ENCODE peak calls at places on chromosomes 3 and 15, in six cellular contexts. One of them, this sample, is unnamed.
A peak's percentile ranks its signal among the peaks of the same experiment; 100 is the strongest.

GRCh38 chr15:55196011-55196410 is 730 bp downstream of the RSL24D1 start:
- DNase-seq in hepatocyte: no peak
- DNase-seq in WERI-Rb-1: no peak
- DNase-seq in fibroblast of pulmonary artery: peak; percentile 2
- DNase-seq in GM23338: no peak
- DNase-seq in IMR-90: peak; percentile 4
- DNase-seq in this sample: no peak

GRCh38 chr15:64850778-64851502 is 9.2 kb downstream of the PLEKHO2 start:
- DNase-seq in hepatocyte: no peak
- DNase-seq in WERI-Rb-1: no peak
- DNase-seq in fibroblast of pulmonary artery: no peak
- DNase-seq in GM23338: no peak
- DNase-seq in IMR-90: no peak
- DNase-seq in this sample: no peak

GRCh38 chr3:136343873-136344281 is 93.7 kb downstream of the PCCB start:
- DNase-seq in hepatocyte: peak; percentile 90
- DNase-seq in WERI-Rb-1: no peak
- DNase-seq in fibroblast of pulmonary artery: peak; percentile 91
- DNase-seq in GM23338: no peak
- DNase-seq in IMR-90: peak; percentile 98
- DNase-seq in this sample: peak; percentile 99

GRCh38 chr3:124964432-124964831 is 29.9 kb upstream of the MUC13 start:
- DNase-seq in hepatocyte: no peak
- DNase-seq in WERI-Rb-1: no peak
- DNase-seq in fibroblast of pulmonary artery: peak; percentile 34
- DNase-seq in GM23338: no peak
- DNase-seq in IMR-90: peak; percentile 80
- DNase-seq in this sample: peak; percentile 42

GRCh38 chr15:48470096-48470495 is 138.9 kb downstream of the DUT start:
- DNase-seq in hepatocyte: no peak
- DNase-seq in WERI-Rb-1: no peak
- DNase-seq in fibroblast of pulmonary artery: no peak
- DNase-seq in GM23338: no peak
- DNase-seq in IMR-90: no peak
- DNase-seq in this sample: no peak

GRCh38 chr15:39454189-39454986 is 126.5 kb upstream of the THBS1 start:
- DNase-seq in hepatocyte: no peak
- DNase-seq in WERI-Rb-1: no peak
- DNase-seq in fibroblast of pulmonary artery: peak; percentile 98
- DNase-seq in GM23338: no peak
- DNase-seq in IMR-90: peak; percentile 50
- DNase-seq in this sample: no peak

GRCh38 chr3:95923496-95924210 is 890.7 kb upstream of the EPHA6 start:
- DNase-seq in hepatocyte: peak; percentile 75
- DNase-seq in WERI-Rb-1: no peak
- DNase-seq in fibroblast of pulmonary artery: peak; percentile 97
- DNase-seq in GM23338: no peak
- DNase-seq in IMR-90: peak; percentile 94
- DNase-seq in this sample: peak; percentile 83

GRCh38 chr3:131047582-131047981 is 20.9 kb downstream of the NEK11 start:
- DNase-seq in hepatocyte: no peak
- DNase-seq in WERI-Rb-1: peak; percentile 12
- DNase-seq in fibroblast of pulmonary artery: no peak
- DNase-seq in GM23338: peak; percentile 48
- DNase-seq in IMR-90: no peak
- DNase-seq in this sample: no peak

GRCh38 chr3:120022729-120023128 is 71.5 kb downstream of the GSK3B start:
- DNase-seq in hepatocyte: no peak
- DNase-seq in WERI-Rb-1: no peak
- DNase-seq in fibroblast of pulmonary artery: peak; percentile 71
- DNase-seq in GM23338: no peak
- DNase-seq in IMR-90: peak; percentile 31
- DNase-seq in this sample: peak; percentile 70

GRCh38 chr3:160444411-160444810 is 5.2 kb downstream of the TRIM59 start:
- DNase-seq in hepatocyte: no peak
- DNase-seq in WERI-Rb-1: no peak
- DNase-seq in fibroblast of pulmonary artery: no peak
- DNase-seq in GM23338: peak; percentile 14
- DNase-seq in IMR-90: no peak
- DNase-seq in this sample: no peak

GRCh38 chr3:113228969-113229368 is 17.6 kb downstream of the BOC start:
- DNase-seq in hepatocyte: no peak
- DNase-seq in WERI-Rb-1: no peak
- DNase-seq in fibroblast of pulmonary artery: no peak
- DNase-seq in GM23338: peak; percentile 36
- DNase-seq in IMR-90: no peak
- DNase-seq in this sample: no peak

GRCh38 chr3:157376596-157377300 is 59.9 kb upstream of the PTX3 start:
- DNase-seq in hepatocyte: no peak
- DNase-seq in WERI-Rb-1: no peak
- DNase-seq in fibroblast of pulmonary artery: no peak
- DNase-seq in GM23338: no peak
- DNase-seq in IMR-90: no peak
- DNase-seq in this sample: no peak

GRCh38 chr15:80459380-80459779 is 55.2 kb downstream of the ARNT2 start:
- DNase-seq in hepatocyte: no peak
- DNase-seq in WERI-Rb-1: no peak
- DNase-seq in fibroblast of pulmonary artery: peak; percentile 39
- DNase-seq in GM23338: no peak
- DNase-seq in IMR-90: no peak
- DNase-seq in this sample: no peak

GRCh38 chr3:158093526-158093925 is 12.7 kb downstream of the SHOX2 start:
- DNase-seq in hepatocyte: no peak
- DNase-seq in WERI-Rb-1: no peak
- DNase-seq in fibroblast of pulmonary artery: no peak
- DNase-seq in GM23338: no peak
- DNase-seq in IMR-90: no peak
- DNase-seq in this sample: no peak

GRCh38 chr15:74517096-74517495 is 23.9 kb upstream of the ARID3B start:
- DNase-seq in hepatocyte: no peak
- DNase-seq in WERI-Rb-1: no peak
- DNase-seq in fibroblast of pulmonary artery: no peak
- DNase-seq in GM23338: no peak
- DNase-seq in IMR-90: no peak
- DNase-seq in this sample: no peak

GRCh38 chr3:182139627-182140357 is 428.1 kb downstream of the SOX2 start:
- DNase-seq in hepatocyte: peak; percentile 8
- DNase-seq in WERI-Rb-1: no peak
- DNase-seq in fibroblast of pulmonary artery: no peak
- DNase-seq in GM23338: peak; percentile 79
- DNase-seq in IMR-90: no peak
- DNase-seq in this sample: no peak

GRCh38 chr3:101884776-101885175 is 35.5 kb downstream of the NFKBIZ start:
- DNase-seq in hepatocyte: no peak
- DNase-seq in WERI-Rb-1: no peak
- DNase-seq in fibroblast of pulmonary artery: no peak
- DNase-seq in GM23338: no peak
- DNase-seq in IMR-90: no peak
- DNase-seq in this sample: no peak

GRCh38 chr3:29138171-29138570 is 142.7 kb upstream of the RBMS3 start:
- DNase-seq in hepatocyte: no peak
- DNase-seq in WERI-Rb-1: no peak
- DNase-seq in fibroblast of pulmonary artery: no peak
- DNase-seq in GM23338: no peak
- DNase-seq in IMR-90: no peak
- DNase-seq in this sample: no peak

GRCh38 chr3:39011191-39011736 is 40.5 kb downstream of the SCN11A start:
- DNase-seq in hepatocyte: no peak
- DNase-seq in WERI-Rb-1: no peak
- DNase-seq in fibroblast of pulmonary artery: no peak
- DNase-seq in GM23338: no peak
- DNase-seq in IMR-90: no peak
- DNase-seq in this sample: no peak

GRCh38 chr15:40932625-40933519 is 3.7 kb downstream of the DLL4 start:
- DNase-seq in hepatocyte: no peak
- DNase-seq in WERI-Rb-1: no peak
- DNase-seq in fibroblast of pulmonary artery: no peak
- DNase-seq in GM23338: no peak
- DNase-seq in IMR-90: no peak
- DNase-seq in this sample: no peak

GRCh38 chr3:94225176-94225742 is 162.4 kb downstream of the NSUN3 start:
- DNase-seq in hepatocyte: no peak
- DNase-seq in WERI-Rb-1: no peak
- DNase-seq in fibroblast of pulmonary artery: peak; percentile 11
- DNase-seq in GM23338: no peak
- DNase-seq in IMR-90: no peak
- DNase-seq in this sample: peak; percentile 32

GRCh38 chr3:109098245-109098644 is 19.7 kb downstream of the MORC1 start:
- DNase-seq in hepatocyte: peak; percentile 71
- DNase-seq in WERI-Rb-1: peak; percentile 69
- DNase-seq in fibroblast of pulmonary artery: no peak
- DNase-seq in GM23338: peak; percentile 73
- DNase-seq in IMR-90: no peak
- DNase-seq in this sample: no peak

GRCh38 chr3:20608054-20608738 is 422.2 kb upstream of the SGO1 start:
- DNase-seq in hepatocyte: no peak
- DNase-seq in WERI-Rb-1: no peak
- DNase-seq in fibroblast of pulmonary artery: no peak
- DNase-seq in GM23338: no peak
- DNase-seq in IMR-90: no peak
- DNase-seq in this sample: no peak

GRCh38 chr3:102163039-102163817 is 271.6 kb upstream of the ZPLD1 start:
- DNase-seq in hepatocyte: peak; percentile 65
- DNase-seq in WERI-Rb-1: no peak
- DNase-seq in fibroblast of pulmonary artery: peak; percentile 95
- DNase-seq in GM23338: no peak
- DNase-seq in IMR-90: peak; percentile 58
- DNase-seq in this sample: peak; percentile 93

GRCh38 chr15:68341851-68342336 is 64.3 kb downstream of the FEM1B start:
- DNase-seq in hepatocyte: no peak
- DNase-seq in WERI-Rb-1: no peak
- DNase-seq in fibroblast of pulmonary artery: no peak
- DNase-seq in GM23338: no peak
- DNase-seq in IMR-90: peak; percentile 39
- DNase-seq in this sample: no peak

GRCh38 chr3:107752202-107752990 is 229.6 kb downstream of the BBX start:
- DNase-seq in hepatocyte: peak; percentile 27
- DNase-seq in WERI-Rb-1: peak; percentile 23
- DNase-seq in fibroblast of pulmonary artery: peak; percentile 52
- DNase-seq in GM23338: peak; percentile 68
- DNase-seq in IMR-90: peak; percentile 41
- DNase-seq in this sample: peak; percentile 42

GRCh38 chr3:44981220-44981619 is 5.2 kb downstream of the EXOSC7 start:
- DNase-seq in hepatocyte: no peak
- DNase-seq in WERI-Rb-1: no peak
- DNase-seq in fibroblast of pulmonary artery: peak; percentile 20
- DNase-seq in GM23338: no peak
- DNase-seq in IMR-90: peak; percentile 27
- DNase-seq in this sample: peak; percentile 18

GRCh38 chr3:194058189-194058571 is 77.8 kb upstream of the HES1 start:
- DNase-seq in hepatocyte: peak; percentile 77
- DNase-seq in WERI-Rb-1: peak; percentile 10
- DNase-seq in fibroblast of pulmonary artery: peak; percentile 40
- DNase-seq in GM23338: peak; percentile 92
- DNase-seq in IMR-90: peak; percentile 36
- DNase-seq in this sample: no peak
- H3K4me3 ChIP-seq in hepatocyte: no peak overlapping the region
- H3K4me3 ChIP-seq in WERI-Rb-1: no peak overlapping the region
- H3K4me3 ChIP-seq in fibroblast of pulmonary artery: peak overlapping the region; percentile 24
- H3K4me3 ChIP-seq in GM23338: peak overlapping the region; percentile 37
- H3K4me3 ChIP-seq in IMR-90: no peak overlapping the region
- H3K4me3 ChIP-seq in this sample: peak overlapping the region; percentile 18

GRCh38 chr3:25962255-25962654 is 172.4 kb downstream of the OXSM start:
- DNase-seq in hepatocyte: peak; percentile 44
- DNase-seq in WERI-Rb-1: peak; percentile 11
- DNase-seq in fibroblast of pulmonary artery: no peak
- DNase-seq in GM23338: peak; percentile 87
- DNase-seq in IMR-90: no peak
- DNase-seq in this sample: no peak
- TF ChIP-seq CTCF in hepatocyte: peak; percentile 40
- TF ChIP-seq CTCF in WERI-Rb-1: peak; percentile 60
- TF ChIP-seq CTCF in fibroblast of pulmonary artery: no peak
- TF ChIP-seq CTCF in GM23338: peak; percentile 76
- TF ChIP-seq CTCF in IMR-90: no peak
- TF ChIP-seq CTCF in this sample: no peak

DNA sequence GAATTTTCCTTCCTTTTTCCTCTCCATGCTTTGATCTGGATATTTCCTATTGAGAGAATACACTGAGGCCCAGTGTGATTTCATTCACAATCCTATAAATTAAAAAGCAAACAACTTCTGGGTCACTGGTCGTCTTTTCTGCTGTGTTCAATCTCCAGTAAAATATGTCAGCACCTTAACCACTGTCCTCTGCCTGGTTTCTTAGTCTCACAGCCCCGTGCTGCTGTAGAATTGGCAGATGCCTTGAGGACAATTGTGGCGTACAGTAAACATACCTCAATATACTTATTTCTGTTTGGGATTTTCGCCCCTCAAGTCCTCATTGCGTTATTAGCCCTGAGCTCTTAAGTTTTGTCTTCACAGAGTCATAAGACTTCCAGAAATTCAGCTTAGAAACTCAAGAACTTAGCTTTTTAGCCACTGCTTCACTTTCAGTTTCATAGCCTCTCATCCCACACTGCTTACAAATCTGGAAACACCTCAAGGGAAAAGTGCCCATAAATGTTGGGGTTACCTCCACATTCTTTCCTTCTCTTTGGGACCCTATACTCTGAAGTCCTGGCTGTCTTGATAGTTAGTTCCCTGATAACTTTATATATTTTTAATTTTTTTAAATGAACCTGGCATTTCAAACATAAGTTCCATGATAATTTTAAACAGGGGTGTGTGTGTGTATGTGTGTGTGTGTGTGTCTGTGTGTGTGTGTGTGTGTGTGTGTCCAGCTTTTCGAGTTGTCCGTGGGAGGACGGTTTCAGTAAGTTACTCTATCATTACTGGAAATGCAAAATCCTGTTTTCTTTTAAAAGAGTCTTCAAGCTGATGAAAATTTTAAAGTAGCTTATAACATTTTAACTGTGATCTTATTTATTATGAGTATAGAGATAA is 238.4 kb upstream of the CTDSPL start:
- DNase-seq in hepatocyte: no peak
- DNase-seq in WERI-Rb-1: no peak
- DNase-seq in fibroblast of pulmonary artery: no peak
- DNase-seq in GM23338: no peak
- DNase-seq in IMR-90: no peak
- DNase-seq in this sample: no peak
- H3K4me3 ChIP-seq in hepatocyte: no peak overlapping the region
- H3K4me3 ChIP-seq in WERI-Rb-1: no peak overlapping the region
- H3K4me3 ChIP-seq in fibroblast of pulmonary artery: no peak overlapping the region
- H3K4me3 ChIP-seq in GM23338: no peak overlapping the region
- H3K4me3 ChIP-seq in IMR-90: no peak overlapping the region
- H3K4me3 ChIP-seq in this sample: no peak overlapping the region

DNA sequence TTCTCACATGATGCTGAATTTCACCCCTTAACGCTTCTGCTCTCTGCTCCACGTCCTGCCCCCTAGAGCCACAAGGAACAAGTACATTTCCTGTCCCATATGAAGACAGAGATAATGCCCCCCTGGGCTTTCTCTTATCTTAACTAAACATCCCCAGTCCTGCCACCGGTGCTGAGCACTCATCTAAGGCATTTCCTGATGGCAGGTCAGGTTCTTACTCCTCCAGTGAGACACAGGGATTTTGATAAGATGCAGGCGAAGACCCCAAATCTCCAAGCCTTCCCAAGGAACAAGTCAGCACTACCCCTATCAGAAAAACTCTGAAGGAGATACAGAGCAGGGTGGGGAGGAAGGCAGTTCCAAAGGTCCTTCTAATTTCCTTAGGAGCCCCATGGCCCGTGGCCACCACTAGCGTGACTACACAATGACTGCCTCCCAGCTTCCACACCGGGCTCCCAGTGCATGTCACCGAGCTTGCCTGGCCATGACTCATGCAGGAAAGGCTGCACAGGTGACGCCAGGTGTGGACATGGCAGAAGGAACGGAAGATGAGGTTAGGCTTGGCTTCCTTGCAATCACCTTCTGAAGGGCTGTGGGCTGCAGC is 152.9 kb downstream of the XXYLT1 start:
- DNase-seq in hepatocyte: peak; percentile 86
- DNase-seq in WERI-Rb-1: no peak
- DNase-seq in fibroblast of pulmonary artery: no peak
- DNase-seq in GM23338: peak; percentile 53
- DNase-seq in IMR-90: peak; percentile 25
- DNase-seq in this sample: peak; percentile 77
- TF ChIP-seq CTCF in hepatocyte: peak; percentile 27
- TF ChIP-seq CTCF in WERI-Rb-1: peak; percentile 15
- TF ChIP-seq CTCF in fibroblast of pulmonary artery: peak; percentile 40
- TF ChIP-seq CTCF in GM23338: peak; percentile 31
- TF ChIP-seq CTCF in IMR-90: peak; percentile 38
- TF ChIP-seq CTCF in this sample: peak; percentile 65

This sample was measured in brain microvascular endothelial cell.